ENCODE peak calls at places on chromosome 17, in seven cellular contexts. P is caudate nucleus; I is activated naive CD4-positive, alpha-beta T cell treated with anti-CD3 and anti-CD28 coated beads for 36 hours; U is stimulated activated CD8-positive, alpha-beta memory T cell treated with anti-CD3 and anti-CD28 coated beads, Interleukin-15, amount 100 ng/mL, for 24 hours; Q is PC-9; Z is osteocyte; O is GM23338. F is an unnamed sample.

GRCh38 chr17:2481760-2482159 is 29.9 kb downstream of the METTL16 start:
- DNase-seq in Z (no peak), Q (no peak), O (no peak), P (no peak), I (no peak), U (no peak), F (no peak)

GRCh38 chr17:38617074-38617860 is 11.5 kb upstream of the SRCIN1 start:
- DNase-seq in O (peak), I (no peak), Q (no peak), U (no peak), P (no peak), Z (no peak), F (no peak)

GRCh38 chr17:43556292-43556691 is 10.2 kb upstream of the ETV4 start:
- DNase-seq in I (peak), U (no peak), P (no peak), O (no peak), Z (no peak), Q (peak), F (no peak)

GRCh38 chr17:18043491-18043890 is 4.3 kb downstream of the GID4 start:
- DNase-seq in Z (no peak), O (peak), P (no peak), Q (no peak), I (no peak), U (no peak), F (no peak)

GRCh38 chr17:75182319-75182568 is 515 bp downstream of the SUMO2 start:
- DNase-seq in P (no peak), U (no peak), Z (peak), I (no peak), O (no peak), Q (no peak), F (no peak)

GRCh38 chr17:35740216-35740615 is 8.8 kb downstream of the RASL10B start:
- DNase-seq in O (no peak), U (no peak), P (no peak), Z (no peak), I (no peak), Q (no peak), F (no peak)

GRCh38 chr17:8791910-8792270 is 7.3 kb downstream of the MFSD6L start:
- DNase-seq in P (no peak), U (no peak), Z (no peak), O (no peak), Q (no peak), I (peak), F (no peak)

GRCh38 chr17:82200743-82201497 is 11.7 kb downstream of the CCDC57 start:
- DNase-seq in I (peak), Q (no peak), O (no peak), Z (no peak), P (no peak), U (no peak), F (no peak)

GRCh38 chr17:40068129-40068581 is 5.4 kb downstream of the THRA start:
- DNase-seq in P (no peak), O (no peak), Z (no peak), U (no peak), Q (no peak), I (no peak), F (no peak)

GRCh38 chr17:21282850-21283249 is 1.7 kb upstream of the MAP2K3 start:
- DNase-seq in Z (no peak), I (no peak), O (no peak), U (no peak), P (no peak), Q (no peak), F (no peak)

GRCh38 chr17:63525190-63525946 is 2.2 kb downstream of the KCNH6 start:
- DNase-seq in U (no peak), O (no peak), Z (no peak), Q (no peak), P (no peak), I (no peak), F (no peak)

GRCh38 chr17:20189979-20190378 is 180.8 kb downstream of the SPECC1 start:
- DNase-seq in I (no peak), U (no peak), Z (no peak), Q (no peak), O (no peak), P (no peak), F (no peak)

GRCh38 chr17:34651267-34651955 is 72.0 kb downstream of the TMEM132E start:
- DNase-seq in U (no peak), Q (no peak), O (no peak), P (no peak), I (no peak), Z (no peak), F (no peak)

GRCh38 chr17:63451150-63451549 is 5.0 kb upstream of the CYB561 start:
- DNase-seq in Q (no peak), P (no peak), O (no peak), I (no peak), Z (no peak), U (no peak), F (no peak)

GRCh38 chr17:45287526-45288264 is 25.8 kb upstream of the SPATA32 start:
- DNase-seq in Q (no peak), Z (no peak), U (no peak), I (no peak), P (no peak), O (no peak), F (no peak)

GRCh38 chr17:37650419-37651003 is 7.3 kb upstream of the DDX52 start:
- DNase-seq in U (no peak), Z (no peak), O (peak), P (no peak), Q (peak), I (peak), F (no peak)

GRCh38 chr17:49703557-49704277 is 4.0 kb downstream of the SLC35B1 start:
- DNase-seq in I (peak), Z (no peak), P (no peak), O (peak), U (no peak), Q (peak), F (no peak)

GRCh38 chr17:37292429-37293139 is 83.2 kb upstream of the C17orf78 start:
- DNase-seq in O (no peak), I (no peak), Z (no peak), Q (no peak), P (no peak), U (no peak), F (no peak)

GRCh38 chr17:3924421-3925350 is 8.4 kb upstream of the P2RX1 start:
- DNase-seq in P (no peak), Z (no peak), Q (no peak), O (no peak), I (no peak), U (no peak), F (no peak)

GRCh38 chr17:43813386-43813785 is 19.6 kb downstream of the MPP3 start:
- DNase-seq in Q (peak), O (no peak), I (no peak), Z (no peak), U (no peak), P (no peak), F (no peak)

GRCh38 chr17:30555942-30556341 is 78.7 kb downstream of the GOSR1 start:
- DNase-seq in P (no peak), O (no peak), U (no peak), Z (peak), I (no peak), Q (no peak), F (no peak)

GRCh38 chr17:69218986-69219385 is 9.6 kb downstream of the ABCA10 start:
- DNase-seq in Z (no peak), I (no peak), U (no peak), Q (no peak), P (no peak), O (no peak), F (no peak)

GRCh38 chr17:38428643-38429371 is 543 bp downstream of the ARHGAP23 start:
- DNase-seq in P (peak), U (no peak), Q (peak), I (peak), O (peak), Z (no peak), F (peak)

GRCh38 chr17:77111916-77112315 is 28.9 kb upstream of the SEC14L1 start:
- DNase-seq in P (no peak), Q (no peak), I (no peak), U (no peak), Z (no peak), O (no peak), F (no peak)

GRCh38 chr17:81379523-81379942 is 15.7 kb upstream of the BAHCC1 start:
- DNase-seq in P (no peak), I (no peak), O (no peak), U (no peak), Q (peak), Z (no peak), F (no peak)

GRCh38 chr17:81062014-81062413 is 27.1 kb downstream of the BAIAP2 start:
- DNase-seq in Q (no peak), U (no peak), I (no peak), Z (no peak), O (no peak), P (no peak), F (no peak)

GRCh38 chr17:49637050-49637449 is 40.8 kb downstream of the SPOP start:
- DNase-seq in P (no peak), Z (no peak), U (no peak), I (no peak), O (no peak), Q (no peak), F (no peak)

GRCh38 chr17:4340914-4341615 is 25.4 kb downstream of the UBE2G1 start:
- DNase-seq in P (no peak), U (no peak), O (no peak), I (no peak), Q (no peak), Z (no peak), F (no peak)

GRCh38 chr17:36599546-36600250 is 1.7 kb upstream of the MRM1 start:
- DNase-seq in Z (no peak), O (no peak), P (no peak), Q (no peak), I (no peak), U (no peak), F (no peak)

GRCh38 chr17:44527954-44528353 is 24.7 kb upstream of the GPATCH8 start:
- DNase-seq in U (no peak), Z (no peak), I (no peak), O (no peak), P (no peak), Q (no peak), F (no peak)

GRCh38 chr17:42531455-42532354 is 4.3 kb upstream of the NAGLU start:
- DNase-seq in Q (peak), I (peak), U (no peak), Z (no peak), O (peak), P (peak), F (no peak)

GRCh38 chr17:54899721-54900456 is 763 bp upstream of the TOM1L1 start:
- DNase-seq in Z (no peak), P (no peak), O (peak), I (no peak), Q (no peak), U (no peak), F (peak)

GRCh38 chr17:50063516-50064252 is 7.8 kb downstream of the ITGA3 start:
- DNase-seq in Q (no peak), Z (no peak), P (no peak), U (no peak), I (no peak), O (no peak), F (no peak)

GRCh38 chr17:20173091-20173490 is 163.9 kb downstream of the SPECC1 start:
- DNase-seq in Z (no peak), U (no peak), I (no peak), O (no peak), Q (no peak), P (no peak), F (no peak)